ENCODE peak calls at places on chromosome 15, in seven cellular contexts. D, E, R, V, A, S and C are unnamed samples.

GRCh38 chr15:67843092-67843501 is 3.3 kb upstream of the RNU6-1 start:
- DNase-seq in E (no peak), R (no peak), D (no peak), A (no peak), S (no peak), V (no peak), C (no peak)

GRCh38 chr15:45829336-45830153 is 194.7 kb downstream of the SQOR start:
- DNase-seq in S (no peak), E (no peak), V (no peak), D (no peak), A (no peak), R (no peak), C (no peak)

GRCh38 chr15:59349715-59350420 is 22.8 kb downstream of the MYO1E start:
- DNase-seq in V (peak; percentile 83), D (peak; percentile 26), E (peak; percentile 97), A (peak; percentile 46), R (no peak), S (no peak), C (no peak)

GRCh38 chr15:59622289-59622688 is 10.7 kb downstream of the GCNT3 start:
- DNase-seq in E (peak; percentile 43), R (no peak), V (peak; percentile 25), A (no peak), S (no peak), D (no peak), C (no peak)

GRCh38 chr15:70096215-70096974 is 1.3 kb downstream of the TLE3 start:
- DNase-seq in E (peak; percentile 59), A (peak; percentile 33), S (peak; percentile 57), R (no peak), D (peak; percentile 37), V (peak; percentile 46), C (peak; percentile 66)

GRCh38 chr15:101479851-101480612 is 9.5 kb downstream of the PCSK6 start:
- DNase-seq in S (no peak), D (no peak), E (no peak), R (no peak), V (peak; percentile 68), A (no peak), C (no peak)

GRCh38 chr15:62482715-62483429 is 317.8 kb upstream of the C2CD4B start:
- DNase-seq in E (peak; percentile 59), V (peak; percentile 88), A (no peak), R (no peak), S (no peak), D (no peak), C (no peak)

GRCh38 chr15:101479342-101479845 is 10.1 kb downstream of the PCSK6 start:
- DNase-seq in D (no peak), A (no peak), R (no peak), S (no peak), E (no peak), V (no peak), C (no peak)

GRCh38 chr15:52858388-52859176 is 68.4 kb upstream of the ONECUT1 start:
- DNase-seq in S (no peak), R (no peak), D (peak; percentile 22), V (no peak), A (peak; percentile 26), E (no peak), C (no peak)

GRCh38 chr15:40870716-40871115 is 3.3 kb downstream of the RHOV start:
- DNase-seq in V (no peak), E (no peak), S (no peak), A (no peak), R (no peak), D (no peak), C (no peak)

GRCh38 chr15:91751611-91752010 is 101.9 kb upstream of the SLCO3A1 start:
- DNase-seq in V (no peak), E (no peak), D (no peak), S (no peak), A (no peak), R (no peak), C (no peak)

GRCh38 chr15:55253580-55253979 is 36.0 kb downstream of the RAB27A start:
- DNase-seq in S (no peak), D (no peak), E (peak; percentile 81), V (peak; percentile 6), R (no peak), A (no peak), C (no peak)

GRCh38 chr15:63439536-63440264 is 58.1 kb upstream of the CA12 start:
- DNase-seq in E (peak; percentile 25), D (no peak), S (no peak), A (no peak), V (no peak), R (no peak), C (no peak)

GRCh38 chr15:55681631-55682030 is 61.3 kb downstream of the PRTG start:
- DNase-seq in S (no peak), V (no peak), A (no peak), R (no peak), D (no peak), E (no peak), C (no peak)

GRCh38 chr15:75921732-75922703 is 18.3 kb downstream of the FBXO22 start:
- DNase-seq in A (peak; percentile 32), D (no peak), V (peak; percentile 78), R (no peak), S (no peak), E (peak; percentile 60), C (peak; percentile 41)

GRCh38 chr15:89680282-89680873 is 1.2 kb upstream of the PLIN1 start:
- DNase-seq in R (no peak), V (no peak), S (peak; percentile 87), E (peak; percentile 69), A (peak; percentile 78), D (peak; percentile 52), C (no peak)

GRCh38 chr15:88647362-88648105 is 8.7 kb downstream of the ISG20 start:
- DNase-seq in R (no peak), V (no peak), E (no peak), S (peak; percentile 51), A (no peak), D (peak; percentile 14), C (no peak)

GRCh38 chr15:77226652-77227051 is 155.7 kb upstream of the TSPAN3 start:
- DNase-seq in A (no peak), S (no peak), E (no peak), D (no peak), R (no peak), V (no peak), C (no peak)
- H3K36me3 ChIP-seq in A (no peaks in the 10 kb centered on the region), S (no peaks in the 10 kb centered on the region), E (no peaks in the 10 kb centered on the region), D (no peaks in the 10 kb centered on the region), R (no peaks in the 10 kb centered on the region), V (no peaks in the 10 kb centered on the region), C (no peaks in the 10 kb centered on the region)

GRCh38 chr15:65096481-65097385 is 18.3 kb downstream of the UBAP1L start:
- DNase-seq in E (no peak), D (no peak), A (no peak), V (no peak), R (no peak), S (no peak), C (no peak)
- H3K4me1 ChIP-seq in E (no peaks in the 10 kb centered on the region), D (no peaks in the 10 kb centered on the region), A (peaks cover 4% of the 10 kb centered on the region), V (peaks cover 1% of the 10 kb centered on the region), R (peaks cover 14% of the 10 kb centered on the region), S (no peaks in the 10 kb centered on the region), C (no peaks in the 10 kb centered on the region)

GRCh38 chr15:100373942-100374341 is 32.2 kb upstream of the ADAMTS17 start:
- DNase-seq in D (no peak), S (no peak), V (no peak), E (no peak), R (no peak), A (no peak), C (no peak)
- H3K4me3 ChIP-seq in D (no peak overlapping the region), S (peak overlapping the region; percentile 50), V (no peak overlapping the region), E (no peak overlapping the region), R (peak overlapping the region; percentile 52), A (no peak overlapping the region), C (no peak overlapping the region)

DNA sequence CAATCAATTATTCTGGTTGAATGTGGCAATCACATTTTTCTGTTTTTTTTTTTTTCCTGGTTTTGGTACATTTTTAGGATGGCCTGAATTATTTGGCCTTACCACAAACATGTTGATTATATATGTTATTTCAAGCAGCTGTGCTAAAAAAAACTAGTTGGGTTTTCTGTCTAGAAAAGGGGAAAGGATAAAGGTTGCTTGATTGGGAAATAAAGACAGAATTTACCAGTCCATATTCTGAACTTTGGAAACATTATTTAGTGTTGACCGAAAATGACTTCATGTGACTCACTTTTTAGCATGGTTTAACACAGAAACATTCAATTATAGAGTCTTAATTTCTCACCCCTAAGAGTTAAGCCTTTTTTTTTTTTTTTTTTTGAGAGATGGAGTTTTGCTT is 8.1 kb downstream of the MORF4L1 start:
- DNase-seq in D (no peak), A (no peak), S (no peak), E (no peak), R (no peak), V (peak; percentile 85), C (no peak)
- H3K36me3 ChIP-seq in D (peaks cover 17% of the 10 kb centered on the region), A (no peaks in the 10 kb centered on the region), S (no peaks in the 10 kb centered on the region), E (peaks cover 4% of the 10 kb centered on the region), R (peaks cover 51% of the 10 kb centered on the region), V (peaks cover 22% of the 10 kb centered on the region), C (peaks cover 25% of the 10 kb centered on the region)